ENCODE peak calls at places on chromosome 13, in eight cellular contexts. One of them, this sample, is unnamed.

GRCh38 chr13:87234981-87235380 is 436.2 kb upstream of the SLITRK5 start:
- DNase-seq in AG04450: no peak
- DNase-seq in esophagus squamous epithelium: no peak
- DNase-seq in PC-3: peak; percentile 60
- DNase-seq in body of pancreas: no peak
- DNase-seq in effector memory CD4-positive, alpha-beta T cell: no peak
- DNase-seq in ovary: no peak
- DNase-seq in heart left ventricle: no peak
- DNase-seq in this sample: no peak

GRCh38 chr13:24187185-24187584 is 26.7 kb downstream of the SPATA13 start:
- DNase-seq in PC-3: peak; percentile 25
- DNase-seq in effector memory CD4-positive, alpha-beta T cell: no peak
- DNase-seq in body of pancreas: no peak
- DNase-seq in esophagus squamous epithelium: no peak
- DNase-seq in AG04450: no peak
- DNase-seq in ovary: no peak
- DNase-seq in heart left ventricle: no peak
- DNase-seq in this sample: no peak

GRCh38 chr13:99415014-99415650 is 86.1 kb upstream of the TM9SF2 start:
- DNase-seq in body of pancreas: peak; percentile 23
- DNase-seq in ovary: no peak
- DNase-seq in AG04450: no peak
- DNase-seq in effector memory CD4-positive, alpha-beta T cell: no peak
- DNase-seq in PC-3: no peak
- DNase-seq in esophagus squamous epithelium: no peak
- DNase-seq in heart left ventricle: no peak
- DNase-seq in this sample: no peak

GRCh38 chr13:42364613-42365000 is 92.7 kb downstream of the AKAP11 start:
- DNase-seq in effector memory CD4-positive, alpha-beta T cell: no peak
- DNase-seq in ovary: no peak
- DNase-seq in AG04450: no peak
- DNase-seq in body of pancreas: no peak
- DNase-seq in esophagus squamous epithelium: no peak
- DNase-seq in PC-3: no peak
- DNase-seq in heart left ventricle: no peak
- DNase-seq in this sample: no peak

GRCh38 chr13:66981912-66982311 is 248.2 kb downstream of the PCDH9 start:
- DNase-seq in body of pancreas: no peak
- DNase-seq in heart left ventricle: no peak
- DNase-seq in effector memory CD4-positive, alpha-beta T cell: no peak
- DNase-seq in ovary: no peak
- DNase-seq in PC-3: no peak
- DNase-seq in esophagus squamous epithelium: no peak
- DNase-seq in AG04450: no peak
- DNase-seq in this sample: no peak

GRCh38 chr13:95553271-95553588 is 710 bp downstream of the CLDN10 start:
- DNase-seq in AG04450: no peak
- DNase-seq in heart left ventricle: no peak
- DNase-seq in body of pancreas: no peak
- DNase-seq in esophagus squamous epithelium: no peak
- DNase-seq in PC-3: no peak
- DNase-seq in ovary: no peak
- DNase-seq in effector memory CD4-positive, alpha-beta T cell: no peak
- DNase-seq in this sample: no peak

GRCh38 chr13:66915596-66916185 is 314.4 kb downstream of the PCDH9 start:
- DNase-seq in esophagus squamous epithelium: no peak
- DNase-seq in heart left ventricle: no peak
- DNase-seq in effector memory CD4-positive, alpha-beta T cell: no peak
- DNase-seq in ovary: no peak
- DNase-seq in body of pancreas: no peak
- DNase-seq in AG04450: no peak
- DNase-seq in PC-3: peak; percentile 24
- DNase-seq in this sample: no peak

GRCh38 chr13:32023698-32024097 is 7.9 kb upstream of the FRY start:
- DNase-seq in PC-3: peak; percentile 22
- DNase-seq in effector memory CD4-positive, alpha-beta T cell: no peak
- DNase-seq in ovary: no peak
- DNase-seq in esophagus squamous epithelium: no peak
- DNase-seq in body of pancreas: no peak
- DNase-seq in AG04450: no peak
- DNase-seq in heart left ventricle: no peak
- DNase-seq in this sample: no peak

GRCh38 chr13:90618133-90618532 is 729.4 kb upstream of the MIR17HG start:
- DNase-seq in heart left ventricle: no peak
- DNase-seq in esophagus squamous epithelium: no peak
- DNase-seq in AG04450: no peak
- DNase-seq in effector memory CD4-positive, alpha-beta T cell: no peak
- DNase-seq in ovary: no peak
- DNase-seq in PC-3: no peak
- DNase-seq in body of pancreas: no peak
- DNase-seq in this sample: no peak

GRCh38 chr13:106083620-106084350 is 451.7 kb downstream of the EFNB2 start:
- DNase-seq in PC-3: peak; percentile 72
- DNase-seq in effector memory CD4-positive, alpha-beta T cell: no peak
- DNase-seq in esophagus squamous epithelium: no peak
- DNase-seq in AG04450: no peak
- DNase-seq in heart left ventricle: no peak
- DNase-seq in ovary: no peak
- DNase-seq in body of pancreas: peak; percentile 47
- DNase-seq in this sample: peak; percentile 89

GRCh38 chr13:29359181-29359580 is 236.3 kb downstream of the SLC7A1 start:
- DNase-seq in effector memory CD4-positive, alpha-beta T cell: no peak
- DNase-seq in body of pancreas: no peak
- DNase-seq in esophagus squamous epithelium: no peak
- DNase-seq in heart left ventricle: no peak
- DNase-seq in ovary: no peak
- DNase-seq in AG04450: no peak
- DNase-seq in PC-3: no peak
- DNase-seq in this sample: no peak

GRCh38 chr13:33180009-33180804 is 105.3 kb downstream of the STARD13 start:
- DNase-seq in effector memory CD4-positive, alpha-beta T cell: no peak
- DNase-seq in heart left ventricle: no peak
- DNase-seq in esophagus squamous epithelium: no peak
- DNase-seq in body of pancreas: no peak
- DNase-seq in AG04450: no peak
- DNase-seq in PC-3: no peak
- DNase-seq in ovary: no peak
- DNase-seq in this sample: peak; percentile 71

GRCh38 chr13:109309625-109310363 is 476.6 kb downstream of the IRS2 start:
- DNase-seq in ovary: no peak
- DNase-seq in body of pancreas: peak; percentile 74
- DNase-seq in PC-3: no peak
- DNase-seq in esophagus squamous epithelium: no peak
- DNase-seq in AG04450: no peak
- DNase-seq in heart left ventricle: no peak
- DNase-seq in effector memory CD4-positive, alpha-beta T cell: no peak
- DNase-seq in this sample: peak; percentile 6

GRCh38 chr13:23859455-23859854 is 29.7 kb downstream of the MIPEP start:
- DNase-seq in PC-3: peak; percentile 91
- DNase-seq in AG04450: no peak
- DNase-seq in heart left ventricle: no peak
- DNase-seq in ovary: no peak
- DNase-seq in effector memory CD4-positive, alpha-beta T cell: no peak
- DNase-seq in esophagus squamous epithelium: no peak
- DNase-seq in body of pancreas: no peak
- DNase-seq in this sample: peak; percentile 9

GRCh38 chr13:26599403-26599802 is 41.9 kb downstream of the WASF3 start:
- DNase-seq in esophagus squamous epithelium: no peak
- DNase-seq in heart left ventricle: no peak
- DNase-seq in AG04450: no peak
- DNase-seq in effector memory CD4-positive, alpha-beta T cell: no peak
- DNase-seq in PC-3: no peak
- DNase-seq in ovary: no peak
- DNase-seq in body of pancreas: no peak
- DNase-seq in this sample: no peak

GRCh38 chr13:24899601-24900000 is 135.6 kb downstream of the RNF17 start:
- DNase-seq in heart left ventricle: no peak
- DNase-seq in esophagus squamous epithelium: no peak
- DNase-seq in ovary: no peak
- DNase-seq in effector memory CD4-positive, alpha-beta T cell: no peak
- DNase-seq in AG04450: no peak
- DNase-seq in body of pancreas: no peak
- DNase-seq in PC-3: no peak
- DNase-seq in this sample: no peak

GRCh38 chr13:20997301-20998061 is 63.9 kb downstream of the LATS2 start:
- DNase-seq in PC-3: peak; percentile 7
- DNase-seq in AG04450: peak; percentile 88
- DNase-seq in effector memory CD4-positive, alpha-beta T cell: no peak
- DNase-seq in heart left ventricle: no peak
- DNase-seq in body of pancreas: no peak
- DNase-seq in esophagus squamous epithelium: no peak
- DNase-seq in ovary: no peak
- DNase-seq in this sample: no peak

GRCh38 chr13:48571121-48571901 is 38.4 kb upstream of the RCBTB2 start:
- DNase-seq in AG04450: peak; percentile 56
- DNase-seq in ovary: peak; percentile 38
- DNase-seq in heart left ventricle: no peak
- DNase-seq in effector memory CD4-positive, alpha-beta T cell: no peak
- DNase-seq in body of pancreas: peak; percentile 39
- DNase-seq in PC-3: no peak
- DNase-seq in esophagus squamous epithelium: no peak
- DNase-seq in this sample: no peak

DNA sequence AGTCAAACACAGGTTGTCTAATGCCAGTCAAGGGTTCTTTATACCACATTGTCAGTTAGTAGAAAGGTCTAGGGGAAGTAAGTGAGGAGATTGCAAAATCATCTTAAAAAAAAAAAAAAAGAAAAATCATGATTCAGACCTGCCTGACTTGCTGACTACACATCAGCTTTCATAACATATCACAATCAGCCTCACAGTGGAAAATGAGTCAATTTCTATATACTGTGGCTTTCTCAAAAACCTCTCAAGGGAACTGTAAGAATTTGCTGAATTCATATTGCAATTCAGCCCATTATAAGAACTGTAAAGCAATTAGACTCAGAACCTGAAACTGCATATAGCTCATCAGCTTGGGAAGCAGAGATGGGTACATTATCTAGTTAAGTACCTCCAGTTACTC is 75.3 kb upstream of the GPC6 start:
- DNase-seq in esophagus squamous epithelium: no peak
- DNase-seq in heart left ventricle: no peak
- DNase-seq in body of pancreas: no peak
- DNase-seq in ovary: no peak
- DNase-seq in effector memory CD4-positive, alpha-beta T cell: no peak
- DNase-seq in PC-3: peak; percentile 35
- DNase-seq in AG04450: peak; percentile 60
- DNase-seq in this sample: no peak
- H3K27ac ChIP-seq in esophagus squamous epithelium: no peak overlapping the region
- H3K27ac ChIP-seq in heart left ventricle: no peak overlapping the region
- H3K27ac ChIP-seq in body of pancreas: no peak overlapping the region
- H3K27ac ChIP-seq in ovary: no peak overlapping the region
- H3K27ac ChIP-seq in effector memory CD4-positive, alpha-beta T cell: no peak overlapping the region
- H3K27ac ChIP-seq in PC-3: no peak overlapping the region
- H3K27ac ChIP-seq in AG04450: no peak overlapping the region
- H3K27ac ChIP-seq in this sample: no peak overlapping the region

GRCh38 chr13:49935171-49936084 is 712 bp downstream of the SPRYD7 start:
- DNase-seq in esophagus squamous epithelium: peak; percentile 35
- DNase-seq in body of pancreas: peak; percentile 37
- DNase-seq in heart left ventricle: no peak
- DNase-seq in ovary: no peak
- DNase-seq in PC-3: peak; percentile 72
- DNase-seq in AG04450: no peak
- DNase-seq in effector memory CD4-positive, alpha-beta T cell: peak; percentile 12
- DNase-seq in this sample: peak; percentile 29
- H3K27me3 ChIP-seq in esophagus squamous epithelium: no peaks in the 10 kb centered on the region
- H3K27me3 ChIP-seq in body of pancreas: no peaks in the 10 kb centered on the region
- H3K27me3 ChIP-seq in heart left ventricle: no peaks in the 10 kb centered on the region
- H3K27me3 ChIP-seq in ovary: no peaks in the 10 kb centered on the region
- H3K27me3 ChIP-seq in PC-3: no peaks in the 10 kb centered on the region
- H3K27me3 ChIP-seq in AG04450: no peaks in the 10 kb centered on the region
- H3K27me3 ChIP-seq in effector memory CD4-positive, alpha-beta T cell: no peaks in the 10 kb centered on the region
- H3K27me3 ChIP-seq in this sample: no peaks in the 10 kb centered on the region

GRCh38 chr13:64662887-64663593 is 2567.1 kb downstream of the PCDH9 start:
- DNase-seq in PC-3: no peak
- DNase-seq in body of pancreas: no peak
- DNase-seq in esophagus squamous epithelium: no peak
- DNase-seq in AG04450: no peak
- DNase-seq in effector memory CD4-positive, alpha-beta T cell: no peak
- DNase-seq in heart left ventricle: no peak
- DNase-seq in ovary: no peak
- DNase-seq in this sample: no peak
- H3K9me3 ChIP-seq in PC-3: no peaks in the 10 kb centered on the region
- H3K9me3 ChIP-seq in body of pancreas: peaks cover 13% of the 10 kb centered on the region
- H3K9me3 ChIP-seq in esophagus squamous epithelium: no peaks in the 10 kb centered on the region
- H3K9me3 ChIP-seq in AG04450: peaks cover 15% of the 10 kb centered on the region
- H3K9me3 ChIP-seq in effector memory CD4-positive, alpha-beta T cell: no peaks in the 10 kb centered on the region
- H3K9me3 ChIP-seq in heart left ventricle: no peaks in the 10 kb centered on the region
- H3K9me3 ChIP-seq in ovary: no peaks in the 10 kb centered on the region
- H3K9me3 ChIP-seq in this sample: no peaks in the 10 kb centered on the region

GRCh38 chr13:79406597-79406908 is 498 bp upstream of the RBM26 start:
- DNase-seq in effector memory CD4-positive, alpha-beta T cell: no peak
- DNase-seq in esophagus squamous epithelium: no peak
- DNase-seq in body of pancreas: no peak
- DNase-seq in AG04450: no peak
- DNase-seq in heart left ventricle: no peak
- DNase-seq in ovary: no peak
- DNase-seq in PC-3: no peak
- DNase-seq in this sample: no peak

GRCh38 chr13:79409828-79410227 is 3.8 kb upstream of the RBM26 start:
- DNase-seq in body of pancreas: no peak
- DNase-seq in effector memory CD4-positive, alpha-beta T cell: no peak
- DNase-seq in AG04450: no peak
- DNase-seq in esophagus squamous epithelium: no peak
- DNase-seq in heart left ventricle: no peak
- DNase-seq in ovary: no peak
- DNase-seq in PC-3: no peak
- DNase-seq in this sample: peak; percentile 73

GRCh38 chr13:79405831-79406596 is at the start of gene RBM26:
- DNase-seq in esophagus squamous epithelium: peak; percentile 61
- DNase-seq in AG04450: peak; percentile 89
- DNase-seq in heart left ventricle: peak; percentile 96
- DNase-seq in ovary: peak; percentile 94
- DNase-seq in body of pancreas: peak; percentile 94
- DNase-seq in effector memory CD4-positive, alpha-beta T cell: peak; percentile 86
- DNase-seq in PC-3: peak; percentile 93
- DNase-seq in this sample: peak; percentile 95

GRCh38 chr13:79405501-79405830 is 589 bp downstream of the RBM26 start:
- DNase-seq in PC-3: no peak
- DNase-seq in ovary: no peak
- DNase-seq in heart left ventricle: no peak
- DNase-seq in effector memory CD4-positive, alpha-beta T cell: peak; percentile 4
- DNase-seq in esophagus squamous epithelium: no peak
- DNase-seq in body of pancreas: peak; percentile 28
- DNase-seq in AG04450: no peak
- DNase-seq in this sample: no peak

GRCh38 chr13:79407349-79407979 is 1.4 kb upstream of the RBM26 start:
- DNase-seq in heart left ventricle: no peak
- DNase-seq in effector memory CD4-positive, alpha-beta T cell: no peak
- DNase-seq in esophagus squamous epithelium: no peak
- DNase-seq in body of pancreas: no peak
- DNase-seq in AG04450: no peak
- DNase-seq in ovary: no peak
- DNase-seq in PC-3: no peak
- DNase-seq in this sample: no peak
- H3K27ac ChIP-seq in heart left ventricle: no peak overlapping the region
- H3K27ac ChIP-seq in effector memory CD4-positive, alpha-beta T cell: no peak overlapping the region
- H3K27ac ChIP-seq in esophagus squamous epithelium: no peak overlapping the region
- H3K27ac ChIP-seq in body of pancreas: no peak overlapping the region
- H3K27ac ChIP-seq in AG04450: no peak overlapping the region
- H3K27ac ChIP-seq in ovary: no peak overlapping the region
- H3K27ac ChIP-seq in PC-3: no peak overlapping the region
- H3K27ac ChIP-seq in this sample: no peak overlapping the region